ENCODE peak calls at places on chromosomes 5 and 9, in four cellular contexts. I is pancreas; R is CD4-positive, CD25-positive, alpha-beta regulatory T cell; E is esophagus squamous epithelium. Y is an unnamed sample. For H3K4me1, the result is how much of the 10 kb centered on the place peaks cover.

GRCh38 chr5:33309076-33309475 is 131.7 kb upstream of the TARS1 start:
- DNase-seq in E (no peak), R (no peak), I (no peak), Y (no peak)

GRCh38 chr9:86943223-86943870 is 4.0 kb downstream of the GAS1 start:
- DNase-seq in I (peak), R (no peak), E (no peak), Y (no peak)

GRCh38 chr9:135282001-135282731 is 194.7 kb downstream of the OLFM1 start:
- DNase-seq in E (no peak), I (peak), R (no peak), Y (no peak)

GRCh38 chr5:96924016-96924443 is 11.8 kb upstream of the LNPEP start:
- DNase-seq in E (no peak), I (no peak), R (no peak), Y (peak)

GRCh38 chr9:72442212-72442607 is 77.2 kb upstream of the ZFAND5 start:
- DNase-seq in E (no peak), I (no peak), R (no peak), Y (no peak)

GRCh38 chr9:127931092-127931881 is 710 bp upstream of the PIP5KL1 start:
- DNase-seq in R (no peak), E (no peak), I (no peak), Y (no peak)

GRCh38 chr5:60487466-60487865 is 212.5 kb downstream of the DEPDC1B start:
- DNase-seq in R (no peak), I (no peak), E (no peak), Y (no peak)

GRCh38 chr5:139905401-139905800 is 109.8 kb downstream of the PSD2 start:
- DNase-seq in I (no peak), E (no peak), R (no peak), Y (no peak)

GRCh38 chr9:4297151-4297794 is 2.6 kb downstream of the GLIS3 start:
- DNase-seq in R (no peak), I (peak), E (peak), Y (peak)

GRCh38 chr5:163564321-163564924 is 59.0 kb downstream of the MAT2B start:
- DNase-seq in R (peak), I (peak), E (peak), Y (peak)

GRCh38 chr5:145068696-145069095 is 766.4 kb downstream of the PRELID2 start:
- DNase-seq in I (no peak), R (no peak), E (no peak), Y (no peak)

GRCh38 chr5:177288191-177288590 is 15.3 kb downstream of the RAB24 start:
- DNase-seq in I (no peak), E (no peak), R (no peak), Y (no peak)

DNA sequence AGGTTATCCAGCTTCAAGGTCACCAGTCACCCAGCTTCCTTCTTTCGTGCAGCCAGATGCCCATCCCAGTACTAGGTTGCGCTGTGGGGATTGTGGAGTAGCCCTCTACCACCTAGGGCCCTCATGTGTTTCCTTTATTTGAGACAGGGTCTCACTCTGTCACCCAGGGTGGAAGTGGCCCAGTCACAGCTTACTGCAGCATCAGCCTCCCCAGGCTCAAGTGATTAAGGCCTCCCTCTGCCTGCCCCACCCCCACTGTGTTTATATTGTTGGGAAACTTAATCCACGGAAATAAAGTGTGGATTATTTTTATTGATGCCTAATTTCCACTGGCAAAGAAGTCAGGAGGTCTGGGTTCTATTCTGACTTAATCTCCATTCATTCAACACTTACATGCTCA is 4.3 kb downstream of the IL17B start:
- DNase-seq in I (peak), E (no peak), R (no peak), Y (no peak)
- H3K27ac ChIP-seq in I (no peak), E (no peak), R (no peak), Y (no peak)

GRCh38 chr5:107476783-107477182 is 194.0 kb downstream of the EFNA5 start:
- DNase-seq in I (no peak), R (no peak), E (no peak), Y (no peak)

GRCh38 chr5:107474361-107474723 is 196.4 kb downstream of the EFNA5 start:
- DNase-seq in I (no peak), E (no peak), R (no peak), Y (no peak)

GRCh38 chr5:107477492-107477891 is 193.2 kb downstream of the EFNA5 start:
- DNase-seq in I (no peak), E (no peak), R (no peak), Y (no peak)

GRCh38 chr5:107474724-107475489 is 195.8 kb downstream of the EFNA5 start:
- DNase-seq in I (no peak), E (no peak), R (no peak), Y (no peak)

GRCh38 chr5:107478068-107478641 is 192.6 kb downstream of the EFNA5 start:
- DNase-seq in E (no peak), R (no peak), I (no peak), Y (no peak)
- H3K4me1 ChIP-seq in E (under half), R (under half), I (under half), Y (under half)

DNA sequence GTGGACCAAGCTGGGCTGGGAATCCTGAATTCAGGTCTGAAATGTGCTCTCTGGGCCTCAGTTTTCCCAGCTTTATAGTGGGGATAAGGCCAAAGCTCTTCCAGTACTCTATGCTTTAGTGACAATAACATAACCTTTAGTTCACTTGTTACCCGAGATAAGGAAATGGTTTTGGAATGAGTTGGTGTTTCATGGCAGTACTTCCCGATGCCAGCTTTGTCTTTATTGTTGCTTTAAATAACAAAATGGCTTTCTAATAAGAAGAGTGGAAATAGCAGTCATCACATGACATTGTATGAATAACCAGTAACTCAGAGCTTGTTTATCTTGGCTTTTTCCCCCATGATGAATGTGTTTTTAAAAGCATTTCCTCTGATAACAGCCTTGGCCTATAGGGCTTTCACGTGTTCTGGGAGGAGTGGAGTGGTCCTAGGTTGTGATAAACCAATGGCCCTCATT is 53.6 kb downstream of the ZNF618 start:
- DNase-seq in I (no peak), E (no peak), R (no peak), Y (no peak)
- H3K27ac ChIP-seq in I (no peak), E (no peak), R (no peak), Y (no peak)

GRCh38 chr9:117284414-117284813 is 130.4 kb downstream of the ASTN2 start:
- DNase-seq in I (no peak), R (no peak), E (no peak), Y (no peak)

GRCh38 chr9:117291223-117291622 is 123.6 kb downstream of the ASTN2 start:
- DNase-seq in R (no peak), I (no peak), E (no peak), Y (no peak)

GRCh38 chr9:117290306-117290705 is 124.6 kb downstream of the ASTN2 start:
- DNase-seq in E (no peak), R (no peak), I (no peak), Y (no peak)

GRCh38 chr9:117290809-117291208 is 124.0 kb downstream of the ASTN2 start:
- DNase-seq in I (no peak), E (no peak), R (no peak), Y (no peak)

GRCh38 chr9:117286245-117286644 is 128.6 kb downstream of the ASTN2 start:
- DNase-seq in E (no peak), R (no peak), I (no peak), Y (no peak)
- H3K4me1 ChIP-seq in E (under half), R (under half), I (under half), Y (under half)